ENCODE peak calls at places on chromosomes 6 and 20, in nine cellular contexts. R is heart left ventricle; A is HFF-Myc; B is Caco-2; L is left ventricle myocardium inferior; P is A549; G is GM23338; D is brain microvascular endothelial cell; W is CD4-positive, alpha-beta T cell. O is an unnamed sample.

GRCh38 chr20:52494244-52494643 is 302.7 kb upstream of the ZFP64 start:
- DNase-seq in D (peak), L (no peak), B (no peak), G (no peak), P (no peak), A (peak), W (peak), R (no peak), O (no peak)

GRCh38 chr6:169041078-169041477 is 212.6 kb downstream of the THBS2 start:
- DNase-seq in R (no peak), B (no peak), D (no peak), A (no peak), L (no peak), G (no peak), P (no peak), W (no peak), O (no peak)

GRCh38 chr6:57004292-57004691 is 42.2 kb upstream of the KIAA1586 start:
- DNase-seq in D (no peak), R (no peak), G (no peak), B (no peak), A (no peak), W (no peak), L (no peak), P (no peak), O (no peak)

GRCh38 chr20:10551732-10552724 is 116.9 kb downstream of the SLX4IP start:
- DNase-seq in D (no peak), L (no peak), P (no peak), G (peak), A (no peak), R (no peak), W (no peak), B (no peak), O (no peak)

GRCh38 chr20:36550797-36551299 is 9.5 kb downstream of the MYL9 start:
- DNase-seq in A (no peak), W (no peak), D (peak), B (no peak), R (no peak), L (no peak), G (no peak), P (no peak), O (no peak)

GRCh38 chr6:129635396-129636164 is 74.4 kb downstream of the ARHGAP18 start:
- DNase-seq in D (no peak), P (no peak), A (peak), B (no peak), L (no peak), G (no peak), W (no peak), R (peak), O (no peak)

GRCh38 chr20:45311589-45312211 is 3.6 kb upstream of the MATN4 start:
- DNase-seq in W (peak), R (no peak), L (peak), G (peak), A (no peak), D (no peak), P (peak), B (peak), O (no peak)

GRCh38 chr6:109925060-109925459 is 53.1 kb upstream of the GPR6 start:
- DNase-seq in G (no peak), L (no peak), P (no peak), B (no peak), R (no peak), D (no peak), W (no peak), A (peak), O (no peak)

GRCh38 chr6:149863846-149864577 is at the start of gene LRP11:
- DNase-seq in R (peak), G (peak), B (peak), L (peak), A (no peak), W (peak), P (peak), D (peak), O (peak)

GRCh38 chr6:147099974-147100373 is 104.2 kb upstream of the STXBP5 start:
- DNase-seq in D (peak), L (no peak), A (no peak), W (no peak), R (no peak), P (no peak), G (no peak), B (no peak), O (no peak)

GRCh38 chr20:30286157-30286556 is 971.3 kb upstream of the DEFB115 start:
- DNase-seq in G (peak), B (peak), R (no peak), D (no peak), A (no peak), L (no peak), W (no peak), P (no peak), O (no peak)
- TF ChIP-seq CTCF in G (peak), B (peak), R (no peak), D (peak), A (no peak), L (no peak), W (no peak), P (no peak), O (no peak)

GRCh38 chr6:43286456-43286994 is 11.5 kb upstream of the SLC22A7 start:
- DNase-seq in G (no peak), A (no peak), B (no peak), R (no peak), W (no peak), L (no peak), P (no peak), D (no peak), O (no peak)

GRCh38 chr6:43285415-43285814 is 12.6 kb upstream of the SLC22A7 start:
- DNase-seq in L (no peak), G (peak), W (no peak), A (no peak), R (no peak), B (no peak), P (no peak), D (no peak), O (no peak)

GRCh38 chr6:43287717-43288679 is 10.1 kb upstream of the SLC22A7 start:
- DNase-seq in D (no peak), L (no peak), B (no peak), A (no peak), G (no peak), P (no peak), W (no peak), R (no peak), O (no peak)

GRCh38 chr6:43285832-43286231 is 12.2 kb upstream of the SLC22A7 start:
- DNase-seq in G (no peak), B (no peak), L (no peak), W (no peak), A (no peak), P (no peak), R (no peak), D (no peak), O (no peak)

DNA sequence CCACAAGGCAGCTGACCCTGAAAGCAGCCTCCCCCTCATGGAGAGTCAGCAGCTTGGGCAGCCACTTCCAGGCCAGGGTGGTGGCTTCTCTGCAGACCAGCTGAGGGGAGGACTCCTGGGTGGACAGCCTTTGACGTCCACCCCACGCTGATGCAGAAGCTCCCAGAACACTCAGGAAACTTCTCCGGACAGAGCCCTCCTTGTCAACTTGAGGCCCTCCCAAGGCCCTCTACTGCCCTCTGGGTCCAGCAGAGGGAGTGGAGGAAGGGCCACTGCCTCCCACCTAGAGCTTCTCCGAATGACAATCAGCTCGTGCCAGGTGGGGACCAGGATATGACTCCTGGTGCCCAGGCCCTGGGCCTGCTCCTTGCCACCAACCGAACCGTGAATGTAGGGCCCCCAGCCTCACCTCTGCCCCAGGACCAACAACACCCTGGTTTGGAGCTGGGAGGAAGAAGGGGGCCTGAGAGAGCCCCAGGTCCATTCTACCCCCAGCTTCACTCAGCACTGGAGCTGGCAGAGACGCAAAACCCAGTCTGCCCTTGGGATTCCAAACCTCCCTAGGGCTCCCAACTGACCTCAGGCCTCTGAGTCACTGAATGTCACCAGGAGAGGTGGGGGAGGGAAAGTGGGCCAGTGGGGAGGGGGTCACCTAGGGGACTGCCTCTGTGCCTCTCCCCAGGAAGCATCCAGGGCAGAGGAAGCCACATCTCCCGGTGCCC is 10.9 kb upstream of the SLC22A7 start:
- DNase-seq in D (no peak), B (peak), G (peak), A (no peak), R (no peak), W (no peak), P (no peak), L (no peak), O (no peak)
- TF ChIP-seq CTCF in D (peak), B (peak), G (peak), A (peak), R (peak), W (no peak), P (no peak), L (peak), O (no peak)

DNA sequence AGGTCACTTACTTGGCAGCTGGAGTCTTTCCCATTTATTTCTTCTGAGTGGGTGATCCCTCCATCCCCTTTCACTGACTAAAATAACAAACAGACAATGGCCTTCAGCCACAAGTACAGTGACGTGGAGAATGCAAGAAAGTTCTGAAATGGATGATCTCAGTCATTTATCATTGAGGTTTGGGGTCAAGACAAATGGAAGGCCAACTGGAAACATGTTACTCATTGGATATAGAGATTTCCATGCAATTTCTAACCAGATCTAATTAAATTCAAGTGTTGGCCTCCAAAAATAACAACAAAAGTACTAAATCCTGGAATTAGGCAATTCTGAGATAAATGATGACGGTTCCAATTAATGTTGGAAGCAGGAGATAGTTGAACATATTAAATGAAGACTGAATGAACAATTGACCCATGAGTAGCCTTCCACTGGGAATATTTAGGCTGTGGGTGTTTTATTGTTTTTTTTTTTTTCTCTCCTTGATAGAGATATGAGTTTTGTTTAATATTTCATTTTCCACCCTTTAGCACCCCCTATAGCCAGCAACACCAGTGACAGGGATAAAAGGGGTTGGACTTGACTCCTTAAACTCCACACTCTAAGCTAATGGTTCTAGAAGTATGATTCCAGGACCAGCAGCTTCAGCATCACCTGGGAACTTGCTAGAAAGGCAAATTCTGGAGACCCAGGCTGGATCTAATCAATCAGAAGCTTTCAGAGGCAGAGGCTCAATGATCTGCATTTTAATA is 112.8 kb downstream of the BCAS1 start:
- DNase-seq in B (no peak), G (peak), A (no peak), P (no peak), R (no peak), W (no peak), L (no peak), D (no peak), O (no peak)
- TF ChIP-seq CTCF in B (peak), G (peak), A (no peak), P (no peak), R (peak), W (no peak), L (no peak), D (peak), O (no peak)

DNA sequence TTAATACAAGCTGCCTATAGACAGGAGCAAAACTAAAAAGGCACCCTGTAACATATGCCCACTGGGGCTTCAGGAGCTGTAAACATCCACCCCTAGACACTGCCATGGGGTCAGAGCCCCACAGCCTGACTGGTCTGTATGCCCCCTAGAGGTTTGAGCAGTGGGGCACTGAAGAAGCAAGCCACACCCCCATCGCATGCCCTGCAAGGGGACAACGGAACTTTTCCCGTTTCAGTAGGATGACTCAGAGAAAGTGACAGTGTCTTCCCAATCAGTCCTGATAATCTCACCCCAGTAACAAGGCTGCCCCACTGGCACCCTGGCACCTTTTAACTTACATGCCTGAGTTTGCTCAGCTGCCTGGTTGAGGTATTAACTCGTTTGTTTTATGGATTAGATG is 35.9 kb downstream of the BEND3 start:
- DNase-seq in W (no peak), R (no peak), B (no peak), A (no peak), P (no peak), L (no peak), G (peak), D (no peak), O (no peak)
- TF ChIP-seq CTCF in W (no peak), R (no peak), B (no peak), A (peak), P (no peak), L (no peak), G (peak), D (peak), O (no peak)

DNA sequence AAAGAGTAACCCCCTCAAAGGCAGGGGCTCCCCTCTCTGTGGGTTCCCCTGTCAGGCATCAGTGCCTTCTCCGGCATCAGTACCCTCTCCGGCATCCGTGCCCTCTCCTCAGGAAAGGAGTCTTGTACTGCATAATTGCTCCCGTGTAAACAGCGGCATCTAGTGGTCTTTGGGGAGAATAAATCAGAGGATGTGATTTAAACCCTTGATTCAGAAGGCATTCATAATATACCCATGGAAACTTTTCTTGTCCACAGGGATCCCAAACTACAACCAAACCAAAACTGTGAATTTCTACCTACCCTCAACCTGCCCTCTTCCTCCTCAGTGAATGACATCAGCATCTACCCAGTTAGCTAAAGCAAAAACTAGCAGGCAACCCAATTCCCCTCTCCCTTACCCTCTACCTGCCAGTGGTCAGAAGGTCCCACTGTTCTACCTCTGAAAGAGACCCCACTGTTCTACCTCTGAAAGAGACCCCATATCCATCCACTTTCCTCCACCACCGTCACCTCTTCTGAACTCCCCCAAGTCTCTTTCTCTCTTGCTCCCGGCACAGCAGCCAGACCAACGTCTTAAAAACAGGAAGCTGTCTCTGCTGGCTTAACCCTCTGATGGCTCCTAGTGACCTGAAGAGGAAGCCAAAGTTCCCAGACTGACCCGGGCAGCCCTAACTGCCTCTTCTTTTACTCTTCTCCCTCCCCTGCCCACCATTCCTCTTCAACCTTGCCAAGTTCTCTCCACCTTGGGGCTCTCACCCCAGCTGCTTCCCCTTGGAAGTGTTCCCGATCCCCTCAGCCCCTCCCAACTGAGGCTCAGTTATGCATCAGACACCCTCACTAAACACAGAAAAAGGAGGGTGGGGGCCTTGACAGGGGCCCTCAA is 27.2 kb downstream of the UBE2V1 start:
- DNase-seq in A (no peak), P (peak), L (no peak), G (peak), B (peak), W (peak), D (peak), R (peak), O (no peak)
- TF ChIP-seq CTCF in A (peak), P (peak), L (peak), G (peak), B (peak), W (peak), D (peak), R (peak), O (peak)

GRCh38 chr6:89372506-89372901 is 20.0 kb upstream of the UBE2J1 start:
- DNase-seq in A (no peak), G (no peak), W (no peak), D (no peak), L (no peak), B (no peak), R (no peak), P (no peak), O (no peak)

GRCh38 chr6:89378628-89379027 is 26.1 kb upstream of the UBE2J1 start:
- DNase-seq in D (no peak), P (no peak), A (no peak), B (no peak), L (no peak), R (no peak), G (no peak), W (no peak), O (no peak)

GRCh38 chr6:89371849-89372505 is 19.5 kb upstream of the UBE2J1 start:
- DNase-seq in W (peak), P (peak), G (peak), L (peak), R (peak), B (peak), D (peak), A (no peak), O (peak)

GRCh38 chr6:89375902-89376301 is 23.4 kb upstream of the UBE2J1 start:
- DNase-seq in A (no peak), D (no peak), G (no peak), P (no peak), W (no peak), B (no peak), L (no peak), R (no peak), O (no peak)

GRCh38 chr6:89375427-89375868 is 22.9 kb upstream of the UBE2J1 start:
- DNase-seq in G (peak), L (peak), P (no peak), W (peak), D (no peak), R (peak), A (no peak), B (peak), O (peak)
- TF ChIP-seq CTCF in G (peak), L (peak), P (no peak), W (peak), D (peak), R (peak), A (peak), B (peak), O (peak)

GRCh38 chr6:52914516-52914915 is 5.0 kb upstream of the GSTA3 start:
- DNase-seq in W (no peak), R (no peak), L (no peak), G (no peak), B (no peak), A (no peak), P (no peak), D (no peak), O (no peak)

GRCh38 chr6:52910091-52910490 is 593 bp upstream of the GSTA3 start:
- DNase-seq in G (no peak), D (no peak), A (no peak), B (no peak), L (no peak), W (no peak), P (no peak), R (no peak), O (no peak)

GRCh38 chr6:52904562-52905279 is 4.8 kb downstream of the GSTA3 start:
- DNase-seq in B (peak), L (no peak), W (no peak), R (no peak), P (no peak), D (no peak), A (no peak), G (peak), O (no peak)

GRCh38 chr6:52909531-52909930 is at the start of gene GSTA3:
- DNase-seq in B (no peak), P (no peak), R (no peak), W (no peak), A (no peak), L (no peak), D (no peak), G (no peak), O (no peak)

GRCh38 chr6:52909131-52909530 is 367 bp downstream of the GSTA3 start:
- DNase-seq in D (no peak), G (no peak), A (no peak), B (no peak), L (no peak), R (no peak), W (no peak), P (no peak), O (no peak)
- TF ChIP-seq CTCF in D (no peak), G (no peak), A (no peak), B (no peak), L (no peak), R (no peak), W (no peak), P (no peak), O (no peak)

GRCh38 chr6:130893277-130893676 is 66.1 kb downstream of the SMLR1 start:
- DNase-seq in G (no peak), R (no peak), B (no peak), W (no peak), A (no peak), D (no peak), P (no peak), L (no peak), O (no peak)

GRCh38 chr6:130889423-130889822 is 62.2 kb downstream of the SMLR1 start:
- DNase-seq in B (no peak), R (no peak), A (no peak), L (no peak), W (no peak), G (no peak), P (no peak), D (no peak), O (no peak)

GRCh38 chr6:130888246-130888645 is 61.0 kb downstream of the SMLR1 start:
- DNase-seq in B (no peak), G (no peak), D (no peak), L (no peak), W (no peak), P (no peak), A (no peak), R (no peak), O (no peak)

GRCh38 chr6:130893766-130894165 is 66.6 kb downstream of the SMLR1 start:
- DNase-seq in G (no peak), W (no peak), P (no peak), A (no peak), L (no peak), R (no peak), B (no peak), D (no peak), O (no peak)

GRCh38 chr6:130890531-130890950 is 63.3 kb downstream of the SMLR1 start:
- DNase-seq in B (no peak), A (no peak), G (no peak), P (no peak), L (no peak), R (no peak), W (no peak), D (no peak), O (no peak)
- TF ChIP-seq CTCF in B (no peak), A (no peak), G (no peak), P (no peak), L (no peak), R (no peak), W (no peak), D (no peak), O (no peak)

O was measured in heart right ventricle.